ENCODE peak calls at places on chromosomes 7 and 10, in ten cellular contexts. D is lower lobe of right lung; H is RWPE2; A is CD8-positive, alpha-beta T cell; S is heart left ventricle; V is lung; B is heart right ventricle; U is body of pancreas; Y is HCT116; R is upper lobe of right lung. P is an unnamed sample.

GRCh38 chr7:155298288-155298833 is 683 bp downstream of the INSIG1 start:
- ATAC-seq in D (peak), H (no peak), A (no peak), S (peak), V (no peak), B (no peak), U (no peak), Y (peak), R (no peak), P (no peak)

GRCh38 chr10:58956926-58957325 is 219.5 kb upstream of the PHYHIPL start:
- ATAC-seq in D (no peak), H (no peak), A (no peak), S (no peak), V (no peak), B (no peak), U (no peak), Y (peak), R (no peak), P (no peak)

GRCh38 chr10:126459878-126460481 is 71.7 kb upstream of the ADAM12 start:
- ATAC-seq in D (peak), H (peak), A (no peak), S (no peak), V (peak), B (no peak), U (no peak), Y (peak), R (peak), P (no peak)

GRCh38 chr10:822197-822596 is 109.3 kb downstream of the LARP4B start:
- ATAC-seq in D (no peak), H (no peak), A (no peak), S (no peak), V (no peak), B (no peak), U (no peak), Y (no peak), R (peak), P (no peak)

GRCh38 chr7:151311294-151311864 is 30.2 kb upstream of the NUB1 start:
- ATAC-seq in D (no peak), H (no peak), A (no peak), S (no peak), V (no peak), B (no peak), U (no peak), Y (peak), R (no peak), P (no peak)

GRCh38 chr7:76023002-76023401 is 24.8 kb downstream of the STYXL1 start:
- ATAC-seq in D (peak), H (no peak), A (no peak), S (no peak), V (peak), B (peak), U (no peak), Y (no peak), R (peak), P (peak)

GRCh38 chr10:24900888-24901685 is 51.3 kb downstream of the PRTFDC1 start:
- ATAC-seq in D (peak), H (no peak), A (no peak), S (peak), V (no peak), B (peak), U (no peak), Y (peak), R (peak), P (no peak)

GRCh38 chr10:94300042-94300441 is 62.7 kb downstream of the NOC3L start:
- ATAC-seq in D (no peak), H (no peak), A (no peak), S (no peak), V (no peak), B (no peak), U (no peak), Y (no peak), R (no peak), P (no peak)

GRCh38 chr10:80187060-80187459 is 18.3 kb downstream of the ANXA11 start:
- ATAC-seq in D (no peak), H (no peak), A (no peak), S (no peak), V (no peak), B (no peak), U (no peak), Y (no peak), R (no peak), P (no peak)

GRCh38 chr10:51469666-51470065 is 229.7 kb downstream of the CSTF2T start:
- ATAC-seq in D (no peak), H (no peak), A (no peak), S (no peak), V (no peak), B (no peak), U (no peak), Y (no peak), R (no peak), P (no peak)

GRCh38 chr10:1629326-1630036 is 107.8 kb downstream of the ADARB2 start:
- ATAC-seq in D (no peak), H (no peak), A (no peak), S (no peak), V (no peak), B (no peak), U (no peak), Y (no peak), R (no peak), P (no peak)

GRCh38 chr7:121043314-121044234 is 55.1 kb downstream of the CPED1 start:
- ATAC-seq in D (no peak), H (no peak), A (no peak), S (no peak), V (no peak), B (no peak), U (no peak), Y (no peak), R (no peak), P (no peak)

GRCh38 chr7:151018421-151019129 is 5.7 kb downstream of the ATG9B start:
- ATAC-seq in D (peak), H (no peak), A (peak), S (peak), V (no peak), B (no peak), U (peak), Y (no peak), R (peak), P (no peak)

GRCh38 chr10:26367771-26368170 is 70.4 kb upstream of the APBB1IP start:
- ATAC-seq in D (peak), H (peak), A (no peak), S (no peak), V (peak), B (no peak), U (no peak), Y (no peak), R (peak), P (no peak)

GRCh38 chr10:97593423-97593822 is 3.9 kb downstream of the C10orf62 start:
- ATAC-seq in D (no peak), H (no peak), A (no peak), S (no peak), V (no peak), B (no peak), U (peak), Y (no peak), R (no peak), P (no peak)

GRCh38 chr10:4250497-4250887 is 465.5 kb upstream of the KLF6 start:
- ATAC-seq in D (no peak), H (no peak), A (peak), S (no peak), V (no peak), B (no peak), U (no peak), Y (no peak), R (no peak), P (no peak)

GRCh38 chr10:114544045-114544659 is 113.9 kb downstream of the ABLIM1 start:
- ATAC-seq in D (no peak), H (peak), A (peak), S (no peak), V (no peak), B (no peak), U (no peak), Y (no peak), R (peak), P (no peak)

DNA sequence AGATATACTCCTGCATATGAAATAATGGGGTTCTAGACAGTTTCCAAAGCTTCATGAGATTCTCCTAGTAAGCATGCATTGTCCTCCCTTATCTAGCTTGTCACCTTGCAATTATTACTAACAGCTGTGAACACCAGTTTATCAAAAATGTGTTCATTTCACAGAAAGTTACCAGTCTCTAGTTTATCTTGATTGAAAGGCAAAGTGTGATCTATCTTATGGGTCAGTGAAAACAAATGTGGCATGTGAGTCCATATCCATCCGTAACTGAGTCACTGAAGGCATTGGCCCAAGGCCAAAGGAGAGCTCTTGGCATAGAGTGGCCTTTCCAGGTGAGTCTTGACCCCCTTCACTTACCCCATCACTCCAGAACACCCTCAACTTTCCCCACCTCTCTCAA is 53.2 kb downstream of the GSAP start:
- ATAC-seq in D (no peak), H (no peak), A (no peak), S (no peak), V (no peak), B (no peak), U (no peak), Y (no peak), R (no peak), P (no peak)
- H3K27ac ChIP-seq in D (no peak), H (no peak), A (no peak), S (no peak), V (no peak), B (no peak), U (no peak), Y (no peak), R (no peak), P (no peak)

GRCh38 chr7:138937484-138937883 is 43.7 kb downstream of the KIAA1549 start:
- ATAC-seq in D (no peak), H (no peak), A (no peak), S (no peak), V (no peak), B (no peak), U (no peak), Y (no peak), R (no peak), P (no peak)

GRCh38 chr7:138934401-138934800 is 46.8 kb downstream of the KIAA1549 start:
- ATAC-seq in D (no peak), H (no peak), A (no peak), S (no peak), V (no peak), B (no peak), U (no peak), Y (no peak), R (no peak), P (no peak)

GRCh38 chr7:138932870-138933269 is 48.3 kb downstream of the KIAA1549 start:
- ATAC-seq in D (no peak), H (no peak), A (no peak), S (no peak), V (no peak), B (no peak), U (no peak), Y (no peak), R (no peak), P (no peak)

GRCh38 chr7:138934861-138935260 is 46.3 kb downstream of the KIAA1549 start:
- ATAC-seq in D (no peak), H (peak), A (no peak), S (peak), V (no peak), B (peak), U (no peak), Y (no peak), R (no peak), P (no peak)

GRCh38 chr7:138935438-138936079 is 45.6 kb downstream of the KIAA1549 start:
- ATAC-seq in D (no peak), H (peak), A (no peak), S (peak), V (no peak), B (peak), U (peak), Y (peak), R (no peak), P (no peak)
- H3K27ac ChIP-seq in D (no peak), H (peak), A (no peak), S (peak), V (no peak), B (no peak), U (no peak), Y (no peak), R (no peak), P (no peak)

DNA sequence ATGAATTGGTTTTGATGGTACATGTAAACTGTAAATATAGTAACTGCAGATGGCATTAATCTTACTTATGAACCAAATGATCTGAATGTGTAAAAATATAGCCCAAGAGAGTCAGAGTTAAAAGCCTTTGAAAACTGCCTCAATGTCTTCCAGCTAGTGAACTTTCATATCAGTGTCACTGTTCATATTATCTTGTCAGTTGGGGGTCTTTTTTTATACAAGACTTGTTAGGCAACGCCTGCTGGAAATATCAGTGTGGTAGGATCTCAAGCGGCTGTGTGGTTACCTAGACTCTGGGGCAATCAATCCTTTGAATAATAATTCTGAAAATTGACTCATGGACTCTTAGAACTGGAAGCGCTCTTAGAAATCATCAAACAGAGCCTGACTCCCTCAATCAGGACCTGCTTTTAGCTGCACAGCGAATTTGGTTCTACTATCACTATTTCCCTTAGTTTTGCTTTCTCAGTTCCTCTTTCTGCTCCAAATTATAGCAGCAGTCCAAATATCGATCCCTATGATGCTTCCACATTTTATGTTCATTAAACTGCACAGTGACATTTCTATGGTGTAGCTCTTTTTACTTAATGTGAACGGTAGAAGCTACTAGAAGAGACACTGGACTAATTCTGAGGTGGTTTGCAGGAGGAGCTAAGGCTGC is 100.1 kb upstream of the COL1A2 start:
- ATAC-seq in D (no peak), H (no peak), A (no peak), S (no peak), V (no peak), B (no peak), U (no peak), Y (no peak), R (no peak), P (no peak)
- H3K27ac ChIP-seq in D (no peak), H (no peak), A (no peak), S (no peak), V (no peak), B (no peak), U (no peak), Y (no peak), R (no peak), P (no peak)

GRCh38 chr10:44619975-44620374 is 235.1 kb upstream of the CXCL12 start:
- ATAC-seq in D (no peak), H (no peak), A (no peak), S (peak), V (no peak), B (no peak), U (no peak), Y (no peak), R (no peak), P (no peak)
- H3K27ac ChIP-seq in D (no peak), H (no peak), A (no peak), S (no peak), V (no peak), B (no peak), U (no peak), Y (no peak), R (no peak), P (no peak)

GRCh38 chr10:69807122-69807521 is 5.4 kb downstream of the COL13A1 start:
- ATAC-seq in D (no peak), H (peak), A (no peak), S (no peak), V (no peak), B (no peak), U (no peak), Y (peak), R (no peak), P (no peak)
- H3K27ac ChIP-seq in D (no peak), H (peak), A (no peak), S (no peak), V (no peak), B (no peak), U (no peak), Y (no peak), R (no peak), P (no peak)

GRCh38 chr7:6634021-6634420 is 3.1 kb upstream of the ZNF316 start:
- ATAC-seq in D (no peak), H (no peak), A (no peak), S (no peak), V (no peak), B (no peak), U (no peak), Y (no peak), R (no peak), P (no peak)

GRCh38 chr7:6639627-6640026 is 2.5 kb downstream of the ZNF316 start:
- ATAC-seq in D (peak), H (no peak), A (no peak), S (no peak), V (no peak), B (no peak), U (no peak), Y (no peak), R (peak), P (no peak)

GRCh38 chr7:6639032-6639431 is 1.9 kb downstream of the ZNF316 start:
- ATAC-seq in D (no peak), H (no peak), A (no peak), S (no peak), V (no peak), B (no peak), U (no peak), Y (no peak), R (no peak), P (no peak)

GRCh38 chr7:6637544-6638229 is 569 bp downstream of the ZNF316 start:
- ATAC-seq in D (peak), H (peak), A (peak), S (peak), V (no peak), B (no peak), U (peak), Y (peak), R (peak), P (peak)

GRCh38 chr7:6636741-6637543 is at the start of gene ZNF316:
- ATAC-seq in D (peak), H (peak), A (peak), S (peak), V (peak), B (peak), U (peak), Y (peak), R (peak), P (peak)
- H3K27ac ChIP-seq in D (peak), H (peak), A (peak), S (peak), V (peak), B (peak), U (peak), Y (peak), R (peak), P (peak)

DNA sequence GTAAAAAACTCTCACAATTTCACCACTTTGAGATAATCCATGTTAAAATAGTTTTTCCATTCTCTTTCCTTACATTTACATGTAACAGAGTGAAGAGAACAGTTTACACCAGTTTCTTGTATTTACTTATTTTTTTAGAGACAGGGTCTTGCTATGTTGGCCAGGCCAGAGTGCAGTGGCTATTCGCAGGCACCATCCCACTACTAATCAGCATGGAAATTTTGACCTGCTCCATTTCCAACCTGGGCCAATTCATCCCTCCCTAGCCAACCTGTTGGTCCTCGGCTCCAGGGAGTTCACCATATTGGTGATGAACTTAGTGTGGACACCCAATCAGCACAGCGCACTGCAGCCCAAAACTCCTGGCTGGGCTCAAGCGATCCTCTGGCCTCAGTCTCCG is 74.1 kb downstream of the LYZL2 start:
- ATAC-seq in D (no peak), H (no peak), A (no peak), S (no peak), V (no peak), B (no peak), U (no peak), Y (no peak), R (no peak), P (no peak)
- H3K27ac ChIP-seq in D (no peak), H (peak), A (no peak), S (no peak), V (no peak), B (no peak), U (no peak), Y (no peak), R (peak), P (peak)

GRCh38 chr10:44968101-44968886 is 8.7 kb downstream of the RASSF4 start:
- ATAC-seq in D (peak), H (no peak), A (peak), S (peak), V (peak), B (peak), U (no peak), Y (no peak), R (peak), P (peak)

GRCh38 chr10:44966129-44966815 is 6.7 kb downstream of the RASSF4 start:
- ATAC-seq in D (no peak), H (no peak), A (no peak), S (no peak), V (no peak), B (no peak), U (no peak), Y (no peak), R (no peak), P (no peak)

GRCh38 chr10:44966816-44967509 is 7.4 kb downstream of the RASSF4 start:
- ATAC-seq in D (no peak), H (no peak), A (no peak), S (no peak), V (no peak), B (no peak), U (no peak), Y (no peak), R (no peak), P (no peak)

GRCh38 chr10:44968887-44969400 is 9.3 kb downstream of the RASSF4 start:
- ATAC-seq in D (no peak), H (no peak), A (peak), S (no peak), V (no peak), B (no peak), U (no peak), Y (no peak), R (no peak), P (no peak)

GRCh38 chr10:44967596-44967995 is 8.0 kb downstream of the RASSF4 start:
- ATAC-seq in D (no peak), H (no peak), A (no peak), S (no peak), V (no peak), B (no peak), U (no peak), Y (no peak), R (peak), P (no peak)
- H3K27ac ChIP-seq in D (peak), H (no peak), A (no peak), S (peak), V (peak), B (peak), U (peak), Y (no peak), R (peak), P (peak)

DNA sequence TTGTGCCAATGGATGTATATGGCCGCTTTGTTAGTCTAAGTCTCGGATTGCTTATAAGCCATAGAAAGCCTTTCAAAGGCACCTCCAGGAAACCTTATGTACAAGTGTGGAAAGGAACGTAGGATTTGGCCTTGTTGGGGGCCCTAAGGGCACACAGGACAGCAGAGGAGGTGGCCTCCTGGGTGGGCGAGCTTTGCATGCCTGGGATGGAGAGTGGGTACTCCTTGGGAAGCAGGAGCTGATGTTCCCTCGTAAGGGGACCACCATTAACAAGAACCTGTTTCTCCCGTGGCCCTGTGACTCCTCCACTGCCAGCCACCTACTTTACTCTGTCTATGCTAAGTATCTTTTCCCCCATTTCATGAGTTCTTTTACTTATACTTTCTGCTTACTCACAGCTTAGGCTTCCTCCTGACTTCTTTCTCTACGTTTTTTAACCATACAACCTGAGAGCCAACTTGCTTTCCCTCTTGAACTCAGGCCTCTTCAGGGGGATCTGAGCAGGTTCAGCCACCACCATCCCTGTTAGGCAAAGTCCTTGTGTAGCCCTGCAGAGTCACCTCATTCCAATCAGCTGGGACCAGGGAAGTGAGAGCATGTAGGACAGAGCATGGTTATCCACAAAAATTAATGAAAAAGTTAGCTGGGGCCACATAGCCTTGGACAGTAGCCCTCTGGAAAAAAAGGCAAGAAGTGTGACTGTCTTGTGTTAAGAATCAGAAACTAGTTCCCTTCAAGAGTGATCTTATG is 118.9 kb downstream of the NEBL start:
- ATAC-seq in D (peak), H (no peak), A (no peak), S (peak), V (no peak), B (no peak), U (no peak), Y (no peak), R (peak), P (no peak)
- H3K27ac ChIP-seq in D (no peak), H (no peak), A (no peak), S (no peak), V (no peak), B (no peak), U (no peak), Y (no peak), R (no peak), P (no peak)